ENCODE peak calls at places on chromosomes 7 and 10, in seven cellular contexts. One of them, this sample, is unnamed. For H3K4me1, the result is how much of the 10 kb centered on the place peaks cover.

GRCh38 chr10:49700997-49701396 is 21.5 kb downstream of the C10orf53 start:
- DNase-seq in PC-9: peak
- DNase-seq in neural progenitor cell: peak
- DNase-seq in Karpas-422: peak
- DNase-seq in PC-3: peak
- DNase-seq in GM23248: no peak
- DNase-seq in fibroblast of lung: no peak
- DNase-seq in this sample: no peak

GRCh38 chr7:12391922-12392615 is 11.6 kb downstream of the VWDE start:
- DNase-seq in PC-9: no peak
- DNase-seq in neural progenitor cell: no peak
- DNase-seq in Karpas-422: no peak
- DNase-seq in PC-3: no peak
- DNase-seq in GM23248: no peak
- DNase-seq in fibroblast of lung: no peak
- DNase-seq in this sample: no peak

GRCh38 chr7:30510124-30511074 is 5.8 kb upstream of the GGCT start:
- DNase-seq in PC-9: peak
- DNase-seq in neural progenitor cell: peak
- DNase-seq in Karpas-422: peak
- DNase-seq in PC-3: peak
- DNase-seq in GM23248: peak
- DNase-seq in fibroblast of lung: peak
- DNase-seq in this sample: peak

GRCh38 chr10:124294811-124295770 is 123.6 kb downstream of the OAT start:
- DNase-seq in PC-9: no peak
- DNase-seq in neural progenitor cell: no peak
- DNase-seq in Karpas-422: no peak
- DNase-seq in PC-3: no peak
- DNase-seq in GM23248: no peak
- DNase-seq in fibroblast of lung: no peak
- DNase-seq in this sample: peak

GRCh38 chr7:77330169-77330882 is 85.8 kb downstream of the GSAP start:
- DNase-seq in PC-9: no peak
- DNase-seq in neural progenitor cell: no peak
- DNase-seq in Karpas-422: peak
- DNase-seq in PC-3: peak
- DNase-seq in GM23248: peak
- DNase-seq in fibroblast of lung: no peak
- DNase-seq in this sample: no peak

GRCh38 chr10:132062641-132063390 is 2.9 kb upstream of the JAKMIP3 start:
- DNase-seq in PC-9: no peak
- DNase-seq in neural progenitor cell: no peak
- DNase-seq in Karpas-422: no peak
- DNase-seq in PC-3: no peak
- DNase-seq in GM23248: no peak
- DNase-seq in fibroblast of lung: no peak
- DNase-seq in this sample: no peak

GRCh38 chr10:69438531-69439349 is 12.5 kb upstream of the TSPAN15 start:
- DNase-seq in PC-9: peak
- DNase-seq in neural progenitor cell: no peak
- DNase-seq in Karpas-422: no peak
- DNase-seq in PC-3: peak
- DNase-seq in GM23248: peak
- DNase-seq in fibroblast of lung: no peak
- DNase-seq in this sample: no peak

GRCh38 chr10:34827087-34827766 is 12.1 kb upstream of the PARD3 start:
- DNase-seq in PC-9: no peak
- DNase-seq in neural progenitor cell: no peak
- DNase-seq in Karpas-422: no peak
- DNase-seq in PC-3: no peak
- DNase-seq in GM23248: no peak
- DNase-seq in fibroblast of lung: no peak
- DNase-seq in this sample: no peak

GRCh38 chr10:101043356-101043707 is 12.3 kb downstream of the SFXN3 start:
- DNase-seq in PC-9: no peak
- DNase-seq in neural progenitor cell: no peak
- DNase-seq in Karpas-422: no peak
- DNase-seq in PC-3: no peak
- DNase-seq in GM23248: peak
- DNase-seq in fibroblast of lung: no peak
- DNase-seq in this sample: peak

GRCh38 chr7:157425761-157426160 is 89.0 kb downstream of the DNAJB6 start:
- DNase-seq in PC-9: no peak
- DNase-seq in neural progenitor cell: no peak
- DNase-seq in Karpas-422: no peak
- DNase-seq in PC-3: no peak
- DNase-seq in GM23248: no peak
- DNase-seq in fibroblast of lung: no peak
- DNase-seq in this sample: no peak

GRCh38 chr7:44114586-44115310 is 8.6 kb downstream of the POLD2 start:
- DNase-seq in PC-9: no peak
- DNase-seq in neural progenitor cell: no peak
- DNase-seq in Karpas-422: no peak
- DNase-seq in PC-3: no peak
- DNase-seq in GM23248: no peak
- DNase-seq in fibroblast of lung: no peak
- DNase-seq in this sample: peak

GRCh38 chr7:2087744-2088143 is 145.0 kb downstream of the MAD1L1 start:
- DNase-seq in PC-9: no peak
- DNase-seq in neural progenitor cell: no peak
- DNase-seq in Karpas-422: no peak
- DNase-seq in PC-3: no peak
- DNase-seq in GM23248: no peak
- DNase-seq in fibroblast of lung: no peak
- DNase-seq in this sample: no peak

GRCh38 chr10:24958701-24959392 is 6.4 kb upstream of the PRTFDC1 start:
- DNase-seq in PC-9: no peak
- DNase-seq in neural progenitor cell: no peak
- DNase-seq in Karpas-422: no peak
- DNase-seq in PC-3: no peak
- DNase-seq in GM23248: peak
- DNase-seq in fibroblast of lung: peak
- DNase-seq in this sample: peak

GRCh38 chr10:131034451-131034850 is 277.1 kb downstream of the TCERG1L start:
- DNase-seq in PC-9: no peak
- DNase-seq in neural progenitor cell: no peak
- DNase-seq in Karpas-422: no peak
- DNase-seq in PC-3: no peak
- DNase-seq in GM23248: no peak
- DNase-seq in fibroblast of lung: no peak
- DNase-seq in this sample: no peak

GRCh38 chr7:105881439-105881838 is 5.0 kb upstream of the ATXN7L1 start:
- DNase-seq in PC-9: no peak
- DNase-seq in neural progenitor cell: no peak
- DNase-seq in Karpas-422: no peak
- DNase-seq in PC-3: no peak
- DNase-seq in GM23248: no peak
- DNase-seq in fibroblast of lung: no peak
- DNase-seq in this sample: no peak

GRCh38 chr7:106896268-106896667 is 31.2 kb downstream of the PIK3CG start:
- DNase-seq in PC-9: no peak
- DNase-seq in neural progenitor cell: no peak
- DNase-seq in Karpas-422: no peak
- DNase-seq in PC-3: no peak
- DNase-seq in GM23248: no peak
- DNase-seq in fibroblast of lung: no peak
- DNase-seq in this sample: no peak

GRCh38 chr7:106905734-106906133 is 40.7 kb downstream of the PIK3CG start:
- DNase-seq in PC-9: no peak
- DNase-seq in neural progenitor cell: no peak
- DNase-seq in Karpas-422: no peak
- DNase-seq in PC-3: no peak
- DNase-seq in GM23248: no peak
- DNase-seq in fibroblast of lung: no peak
- DNase-seq in this sample: no peak

DNA sequence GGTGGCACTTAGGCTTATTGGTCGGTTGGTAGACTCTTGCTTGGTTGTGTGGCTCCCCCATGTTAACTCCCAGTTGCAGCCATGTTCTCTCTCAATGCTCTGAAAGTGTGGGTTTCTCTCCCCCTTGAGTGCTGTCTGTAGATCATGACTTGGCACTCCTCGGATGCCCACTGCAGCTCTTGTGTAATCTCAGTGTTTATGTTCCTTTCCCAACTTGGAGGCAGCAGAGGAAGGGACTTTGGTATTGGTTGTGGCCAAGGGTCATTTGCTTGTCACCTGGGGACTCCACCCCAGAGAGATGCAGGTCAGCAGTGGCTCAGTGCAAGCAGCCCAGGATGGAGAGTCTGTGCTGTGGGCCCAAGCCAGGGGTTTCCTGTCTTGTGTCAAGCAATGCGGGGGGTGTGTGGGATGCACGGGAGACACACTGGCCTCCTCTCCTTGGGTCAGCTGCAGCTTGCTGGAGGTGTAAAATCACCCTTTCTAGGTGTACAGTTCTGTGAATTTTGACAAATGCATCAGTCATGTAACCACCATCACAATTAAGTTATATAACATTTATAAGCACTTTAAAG is 36.9 kb downstream of the PIK3CG start:
- DNase-seq in PC-9: no peak
- DNase-seq in neural progenitor cell: no peak
- DNase-seq in Karpas-422: no peak
- DNase-seq in PC-3: no peak
- DNase-seq in GM23248: no peak
- DNase-seq in fibroblast of lung: no peak
- DNase-seq in this sample: no peak
- H3K4me1 ChIP-seq in PC-9: under half
- H3K4me1 ChIP-seq in neural progenitor cell: under half
- H3K4me1 ChIP-seq in Karpas-422: under half
- H3K4me1 ChIP-seq in PC-3: under half
- H3K4me1 ChIP-seq in GM23248: under half
- H3K4me1 ChIP-seq in fibroblast of lung: under half
- H3K4me1 ChIP-seq in this sample: under half

GRCh38 chr7:142855401-142855743 is 496 bp downstream of the EPHB6 start:
- DNase-seq in PC-9: peak
- DNase-seq in neural progenitor cell: peak
- DNase-seq in Karpas-422: no peak
- DNase-seq in PC-3: no peak
- DNase-seq in GM23248: no peak
- DNase-seq in fibroblast of lung: no peak
- DNase-seq in this sample: no peak
- H2AFZ ChIP-seq in PC-9: peak
- H2AFZ ChIP-seq in neural progenitor cell: peak
- H2AFZ ChIP-seq in Karpas-422: no peak
- H2AFZ ChIP-seq in PC-3: peak
- H2AFZ ChIP-seq in GM23248: peak
- H2AFZ ChIP-seq in fibroblast of lung: no peak
- H2AFZ ChIP-seq in this sample: no peak

DNA sequence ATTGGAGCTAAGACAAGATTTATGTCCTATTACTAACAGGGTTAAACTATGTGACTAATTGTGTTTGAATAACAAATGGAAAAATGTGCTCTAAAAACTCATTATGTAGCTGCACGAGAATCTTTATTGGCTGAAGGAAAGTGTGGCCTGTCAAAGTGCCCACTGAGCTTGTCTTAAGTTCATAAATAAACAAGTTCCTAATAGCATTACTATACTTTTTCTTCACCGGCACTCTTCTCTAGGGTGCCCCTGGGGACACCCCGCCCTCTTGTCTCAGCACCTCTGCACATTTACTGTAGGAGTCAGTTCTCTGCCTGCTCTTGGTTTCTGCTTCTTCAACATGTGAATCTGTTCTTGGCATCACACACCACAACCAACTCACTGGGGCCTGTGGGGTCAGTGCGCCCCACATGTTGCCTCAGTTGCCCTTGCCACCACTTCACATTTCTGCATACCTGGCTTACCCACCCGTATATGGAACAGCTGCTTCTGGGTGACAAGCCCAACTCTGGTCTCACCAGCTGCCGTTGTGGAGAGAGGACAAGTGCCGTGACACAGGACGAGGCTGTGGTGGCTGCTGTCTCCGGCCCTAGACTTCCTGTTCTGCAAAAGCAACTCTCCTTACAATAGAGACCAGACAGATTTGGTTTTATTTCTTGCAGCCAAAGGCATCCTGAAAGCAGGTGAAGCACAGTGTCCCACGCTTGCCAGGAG is 96.3 kb upstream of the DDC start:
- DNase-seq in PC-9: no peak
- DNase-seq in neural progenitor cell: no peak
- DNase-seq in Karpas-422: peak
- DNase-seq in PC-3: no peak
- DNase-seq in GM23248: no peak
- DNase-seq in fibroblast of lung: no peak
- DNase-seq in this sample: no peak
- H3K4me1 ChIP-seq in PC-9: under half
- H3K4me1 ChIP-seq in neural progenitor cell: under half
- H3K4me1 ChIP-seq in Karpas-422: under half
- H3K4me1 ChIP-seq in PC-3: under half
- H3K4me1 ChIP-seq in GM23248: under half
- H3K4me1 ChIP-seq in fibroblast of lung: under half
- H3K4me1 ChIP-seq in this sample: under half

DNA sequence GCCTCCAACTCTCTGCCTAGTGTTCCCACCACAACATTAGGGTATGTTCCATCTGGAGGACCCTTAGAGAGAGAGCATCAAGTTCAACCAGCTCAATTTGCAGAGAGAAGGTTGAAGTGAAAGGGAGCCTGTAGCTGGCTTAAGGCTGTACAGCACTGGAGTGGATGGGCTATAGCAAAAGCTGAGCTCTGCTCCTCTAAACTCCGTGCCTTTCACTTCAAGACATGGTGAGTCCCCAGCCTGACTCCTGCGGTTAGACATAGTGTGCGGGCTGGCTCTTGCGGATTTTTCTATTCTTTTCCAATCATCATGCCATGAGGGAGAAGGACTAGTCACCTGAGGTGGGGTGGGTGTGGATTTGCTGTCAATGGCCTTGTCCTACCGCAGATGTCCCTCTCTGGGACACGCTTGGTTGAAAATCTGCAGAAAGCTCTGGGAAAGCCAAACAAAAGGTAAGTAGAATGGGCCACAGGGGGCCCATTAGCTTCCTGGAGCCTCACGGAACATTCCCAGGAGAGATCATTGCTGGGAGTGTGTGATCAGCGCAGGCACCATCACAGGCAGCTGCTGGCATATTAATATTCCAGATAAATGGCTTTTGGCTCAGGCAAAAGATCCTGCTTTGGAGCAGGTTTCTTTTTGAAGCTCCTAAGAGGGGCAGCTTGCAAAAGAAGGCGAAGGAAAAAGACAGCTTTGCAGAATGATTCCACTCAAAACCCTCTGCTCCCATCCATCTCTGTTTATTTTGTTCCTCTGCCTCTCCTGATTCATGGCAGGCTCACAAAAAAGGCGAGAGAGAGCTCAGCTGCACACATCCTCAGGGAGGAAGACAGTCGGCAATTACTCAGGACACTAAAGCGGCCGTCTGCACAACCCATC is 509.0 kb upstream of the ZMIZ1 start:
- DNase-seq in PC-9: no peak
- DNase-seq in neural progenitor cell: peak
- DNase-seq in Karpas-422: no peak
- DNase-seq in PC-3: no peak
- DNase-seq in GM23248: no peak
- DNase-seq in fibroblast of lung: no peak
- DNase-seq in this sample: no peak
- H2AFZ ChIP-seq in PC-9: no peak
- H2AFZ ChIP-seq in neural progenitor cell: no peak
- H2AFZ ChIP-seq in Karpas-422: no peak
- H2AFZ ChIP-seq in PC-3: no peak
- H2AFZ ChIP-seq in GM23248: no peak
- H2AFZ ChIP-seq in fibroblast of lung: no peak
- H2AFZ ChIP-seq in this sample: no peak